ENCODE peak calls at places on chromosome 20, in ten cellular contexts. Y is C1 segment of cervical spinal cord; C is effector memory CD4-positive, alpha-beta T cell; O is B cell; X is EH; Z is T-cell; R is T-helper 17 cell; U is NAMALWA; N is Panc1; S is A172. V is an unnamed sample.
A peak's percentile ranks its signal among the peaks of the same experiment; 100 is the strongest.

GRCh38 chr20:49696594-49696993 is 17.1 kb downstream of the B4GALT5 start:
- DNase-seq in R (no peak), X (peak; percentile 48), S (peak; percentile 54), N (no peak), O (no peak), Y (no peak), U (no peak), C (no peak), Z (no peak), V (no peak)

GRCh38 chr20:31967830-31968249 is at the start of gene XKR7:
- DNase-seq in O (no peak), N (no peak), Y (no peak), X (no peak), Z (no peak), U (no peak), C (no peak), R (no peak), S (no peak), V (no peak)

GRCh38 chr20:54772931-54773642 is 297.7 kb downstream of the DOK5 start:
- DNase-seq in R (no peak), O (no peak), S (no peak), U (no peak), C (no peak), N (no peak), X (no peak), Z (no peak), Y (no peak), V (no peak)

GRCh38 chr20:32621914-32622584 is 36.9 kb upstream of the NOL4L start:
- DNase-seq in U (no peak), R (no peak), X (no peak), N (no peak), O (no peak), C (no peak), Z (no peak), S (no peak), Y (no peak), V (no peak)

GRCh38 chr20:10306440-10307358 is 88.1 kb downstream of the SNAP25 start:
- DNase-seq in O (no peak), X (peak; percentile 86), Y (no peak), Z (no peak), R (no peak), N (no peak), U (no peak), S (peak; percentile 92), C (no peak), V (no peak)

GRCh38 chr20:62232764-62233645 is 5.3 kb upstream of the OSBPL2 start:
- DNase-seq in C (no peak), R (no peak), Z (no peak), N (no peak), Y (no peak), S (no peak), X (no peak), U (no peak), O (no peak), V (no peak)

GRCh38 chr20:38617011-38617829 is 15.6 kb downstream of the ARHGAP40 start:
- DNase-seq in S (peak; percentile 59), Y (no peak), C (no peak), X (peak; percentile 53), Z (no peak), N (no peak), U (no peak), R (no peak), O (no peak), V (no peak)

GRCh38 chr20:53080969-53081871 is 109.1 kb downstream of the TSHZ2 start:
- DNase-seq in X (no peak), Y (no peak), S (peak; percentile 49), O (no peak), N (peak; percentile 39), Z (no peak), U (no peak), R (no peak), C (no peak), V (no peak)

GRCh38 chr20:38224534-38224933 is 36.0 kb downstream of the KIAA1755 start:
- DNase-seq in S (no peak), N (no peak), Y (no peak), C (no peak), O (no peak), R (no peak), Z (no peak), X (no peak), U (no peak), V (no peak)

GRCh38 chr20:17457064-17457463 is 74.1 kb downstream of the BFSP1 start:
- DNase-seq in U (no peak), S (no peak), X (no peak), Y (no peak), R (no peak), Z (no peak), O (no peak), C (no peak), N (no peak), V (no peak)

GRCh38 chr20:50601511-50602431 is 89.6 kb downstream of the RIPOR3 start:
- DNase-seq in S (no peak), Y (no peak), R (no peak), O (no peak), Z (no peak), U (no peak), N (no peak), C (no peak), X (no peak), V (no peak)

V was measured in T-helper 1 cell.